ENCODE peak calls at places on chromosomes 6 and 20, in four cellular contexts. E, F, N and G are unnamed samples. For H3K4me1, the result is how much of the 10 kb centered on the place peaks cover.

GRCh38 chr6:128531696-128532095 is 11.3 kb upstream of the PTPRK start:
- DNase-seq in E (no peak), F (no peak), N (no peak), G (no peak)

GRCh38 chr6:15714658-15715057 is 51.8 kb upstream of the DTNBP1 start:
- DNase-seq in E (no peak), F (no peak), N (no peak), G (no peak)

GRCh38 chr6:143328885-143329284 is 121.6 kb downstream of the ADAT2 start:
- DNase-seq in E (no peak), F (no peak), N (no peak), G (no peak)

GRCh38 chr6:16369108-16369507 is 130.7 kb downstream of the GMPR start:
- DNase-seq in E (no peak), F (no peak), N (no peak), G (no peak)

GRCh38 chr6:62974452-62974851 is 236.8 kb upstream of the FKBP1C start:
- DNase-seq in E (no peak), F (no peak), N (no peak), G (no peak)

GRCh38 chr6:121838842-121839241 is 403.4 kb downstream of the GJA1 start:
- DNase-seq in E (no peak), F (no peak), N (no peak), G (no peak)

GRCh38 chr6:13579911-13580310 is 5.5 kb downstream of the SIRT5 start:
- DNase-seq in E (no peak), F (no peak), N (no peak), G (no peak)

GRCh38 chr6:11341867-11342266 is 109.4 kb upstream of the NEDD9 start:
- DNase-seq in E (no peak), F (no peak), N (no peak), G (no peak)

GRCh38 chr20:25336561-25337422 is 53.8 kb downstream of the ABHD12 start:
- DNase-seq in E (no peak), F (no peak), N (no peak), G (no peak)

GRCh38 chr6:93164781-93165180 is 254.6 kb downstream of the EPHA7 start:
- DNase-seq in E (no peak), F (no peak), N (no peak), G (no peak)

GRCh38 chr6:124870611-124871201 is 91.5 kb upstream of the RNF217 start:
- DNase-seq in E (no peak), F (peak), N (no peak), G (no peak)

GRCh38 chr6:131946992-131947955 is 3.9 kb downstream of the CCN2 start:
- DNase-seq in E (no peak), F (no peak), N (no peak), G (no peak)

GRCh38 chr6:133055527-133055966 is 185.6 kb upstream of the EYA4 start:
- DNase-seq in E (no peak), F (no peak), N (no peak), G (no peak)

GRCh38 chr6:88157106-88157505 is 9.0 kb downstream of the CNR1 start:
- DNase-seq in E (no peak), F (no peak), N (no peak), G (no peak)

GRCh38 chr6:129773304-129773703 is 63.3 kb upstream of the ARHGAP18 start:
- DNase-seq in E (no peak), F (no peak), N (no peak), G (no peak)

GRCh38 chr6:75296811-75297779 is 12.5 kb upstream of the TMEM30A start:
- DNase-seq in E (no peak), F (peak), N (no peak), G (no peak)

GRCh38 chr20:22836877-22837276 is 198.2 kb upstream of the SSTR4 start:
- DNase-seq in E (no peak), F (no peak), N (no peak), G (no peak)

GRCh38 chr20:38201356-38201755 is 36.3 kb upstream of the TGM2 start:
- DNase-seq in E (no peak), F (no peak), N (no peak), G (no peak)

GRCh38 chr6:158762787-158763439 is 56.3 kb downstream of the EZR start:
- DNase-seq in E (no peak), F (no peak), N (no peak), G (no peak)

GRCh38 chr6:176766-177165 is 115.5 kb upstream of the DUSP22 start:
- DNase-seq in E (no peak), F (no peak), N (no peak), G (no peak)

GRCh38 chr6:133698272-133698671 is 190.6 kb upstream of the TCF21 start:
- DNase-seq in E (no peak), F (no peak), N (no peak), G (no peak)

GRCh38 chr20:32638848-32639247 is 34.9 kb downstream of the C20orf203 start:
- DNase-seq in E (no peak), F (peak), N (no peak), G (peak)

GRCh38 chr6:150766201-150766997 is 99.1 kb upstream of the MTHFD1L start:
- DNase-seq in E (no peak), F (no peak), N (no peak), G (peak)

GRCh38 chr6:30175765-30176164 is 12.4 kb downstream of the TRIM15 start:
- DNase-seq in E (no peak), F (no peak), N (no peak), G (no peak)

GRCh38 chr6:168103036-168103830 is 24.2 kb upstream of the FRMD1 start:
- DNase-seq in E (no peak), F (no peak), N (no peak), G (no peak)

GRCh38 chr6:170306324-170307079 is at the start of gene FAM120B:
- DNase-seq in E (peak), F (peak), N (peak), G (peak)

GRCh38 chr6:170305772-170306323 is 710 bp upstream of the FAM120B start:
- DNase-seq in E (no peak), F (no peak), N (no peak), G (no peak)

GRCh38 chr6:170307080-170307545 is 555 bp downstream of the FAM120B start:
- DNase-seq in E (no peak), F (no peak), N (no peak), G (no peak)

GRCh38 chr6:170311696-170312095 is 5.1 kb downstream of the FAM120B start:
- DNase-seq in E (no peak), F (no peak), N (no peak), G (no peak)

DNA sequence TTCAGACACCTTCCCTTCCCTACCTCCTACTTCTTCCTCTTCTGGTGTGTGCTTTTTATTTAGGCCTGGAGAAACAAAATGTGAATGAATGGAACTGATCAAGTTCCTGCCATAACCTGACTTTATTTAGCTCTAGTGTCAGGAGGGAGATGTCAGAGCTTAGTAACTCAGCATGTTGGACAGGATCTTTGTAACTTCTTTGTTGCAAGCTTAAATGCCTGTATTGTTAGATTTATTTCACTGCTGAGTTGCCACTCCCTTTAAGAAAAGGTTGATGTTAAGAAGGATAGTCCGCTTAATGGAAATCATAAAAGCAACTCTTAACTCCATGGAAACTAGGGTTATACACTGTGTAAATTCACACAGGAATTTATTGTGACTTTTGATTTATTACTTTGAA is 2.2 kb downstream of the FAM120B start:
- DNase-seq in E (no peak), F (no peak), N (no peak), G (no peak)
- TF ChIP-seq EP300 in E (no peak), F (no peak), N (no peak), G (no peak)

DNA sequence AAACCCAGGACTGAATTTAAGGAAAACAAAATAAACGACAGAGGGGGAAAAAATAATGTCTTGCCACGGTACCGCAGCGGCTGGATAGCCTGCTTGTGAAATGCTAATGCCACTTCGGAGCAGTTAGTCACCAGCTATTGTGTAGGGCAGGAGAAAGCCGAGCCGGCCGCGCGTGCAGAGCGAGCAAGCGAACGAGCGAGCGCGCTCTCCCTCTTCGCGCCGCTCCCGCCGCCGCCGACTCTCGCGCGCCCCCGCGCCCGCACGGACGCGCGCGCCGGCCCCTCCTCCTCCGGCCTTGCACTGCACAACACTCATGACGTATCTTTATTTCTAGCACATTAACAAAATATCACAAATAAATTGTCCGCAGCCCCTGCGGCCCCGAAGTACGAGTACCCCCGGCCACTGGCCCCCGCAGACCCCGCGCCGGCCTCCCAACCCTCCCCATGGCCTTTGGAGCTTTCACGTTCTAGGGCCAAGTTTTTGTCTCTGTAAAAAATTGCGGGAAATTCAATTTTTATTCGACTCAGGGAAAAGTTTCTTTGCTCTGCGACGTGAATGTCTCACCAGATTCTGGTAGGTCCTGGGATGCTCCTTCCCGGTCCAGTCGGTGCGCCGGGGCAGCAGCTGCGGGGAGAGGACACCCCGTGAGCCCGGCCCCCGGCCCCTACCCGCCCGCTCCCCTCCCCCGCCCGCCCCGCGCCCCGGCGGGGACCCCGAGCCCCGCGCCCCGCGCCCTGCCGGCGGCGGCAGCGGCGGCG is 993 bp downstream of the PHIP start:
- DNase-seq in E (no peak), F (peak), N (peak), G (peak)
- TF ChIP-seq CTCF in E (no peak), F (no peak), N (peak), G (no peak)

DNA sequence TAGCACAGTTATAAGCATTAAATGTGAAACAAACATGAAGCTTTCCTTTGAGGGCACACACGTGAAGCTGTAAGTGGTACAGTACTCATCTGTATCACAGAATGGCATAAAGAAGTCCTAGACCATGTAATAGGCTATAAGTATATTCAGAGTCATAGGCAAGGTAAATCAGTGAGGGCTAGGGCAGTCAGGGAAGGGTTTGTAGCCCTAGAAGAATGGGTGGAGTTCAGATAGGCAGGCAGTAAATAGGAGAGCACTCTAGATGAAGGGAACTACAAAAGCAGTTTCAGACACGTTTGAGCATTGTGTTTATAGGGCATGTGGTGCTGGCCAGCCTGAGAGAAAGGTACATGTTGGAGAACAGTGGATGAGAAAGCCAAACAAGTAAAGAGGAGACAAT is 9.5 kb downstream of the YWHAB start:
- DNase-seq in E (no peak), F (no peak), N (no peak), G (no peak)
- H3K4me1 ChIP-seq in E (under half), F (under half), N (under half), G (under half)

DNA sequence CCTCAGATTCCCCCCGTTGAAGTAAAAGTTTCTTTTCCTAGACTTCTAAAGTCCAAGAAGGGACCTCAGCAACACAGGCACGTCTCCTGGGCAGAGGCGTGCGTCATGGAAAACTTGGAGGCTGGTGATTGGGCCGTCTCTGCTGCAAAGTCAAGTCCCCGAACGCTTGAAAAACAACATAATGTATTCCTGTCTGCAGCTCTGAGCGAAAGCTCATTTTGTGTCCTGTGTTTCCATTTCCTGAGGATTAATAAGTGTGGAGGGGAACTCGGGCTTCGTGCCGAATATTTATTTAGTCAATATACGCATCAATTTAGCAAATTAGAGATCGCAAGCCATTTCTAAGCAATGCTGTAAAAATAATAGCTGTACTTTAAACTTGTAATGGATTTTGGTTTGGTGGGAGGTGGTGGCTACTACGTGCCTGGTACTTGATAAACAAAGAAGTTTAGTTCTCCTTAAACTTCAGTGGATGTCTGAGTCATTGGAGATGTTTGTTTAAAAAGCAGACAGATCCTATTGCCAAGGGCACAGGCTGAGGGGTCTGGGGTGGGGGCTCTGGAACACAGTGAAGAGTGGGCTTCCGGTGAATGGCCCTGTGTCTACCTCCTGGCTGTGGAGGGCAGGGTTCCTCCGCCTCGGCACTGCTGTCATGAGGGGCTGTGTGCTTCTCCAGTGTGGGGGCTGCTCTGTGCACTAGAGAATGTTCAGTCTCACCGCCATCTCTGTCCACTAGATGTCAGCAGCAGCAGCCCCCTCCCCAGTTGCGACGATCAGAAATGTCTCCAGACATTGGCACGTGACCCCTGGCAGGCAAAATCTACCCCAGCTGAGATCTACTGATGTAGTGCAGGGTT is 21.8 kb downstream of the PCK1 start:
- DNase-seq in E (no peak), F (peak), N (peak), G (peak)
- TF ChIP-seq EP300 in E (no peak), F (no peak), N (no peak), G (no peak)

GRCh38 chr20:36591281-36591680 is 14.3 kb upstream of the RAB5IF start:
- DNase-seq in E (no peak), F (no peak), N (no peak), G (no peak)

GRCh38 chr20:36587388-36588136 is 14.2 kb downstream of the TGIF2 start:
- DNase-seq in E (no peak), F (no peak), N (no peak), G (no peak)

GRCh38 chr20:36591854-36592641 is 13.5 kb upstream of the RAB5IF start:
- DNase-seq in E (no peak), F (peak), N (no peak), G (no peak)

DNA sequence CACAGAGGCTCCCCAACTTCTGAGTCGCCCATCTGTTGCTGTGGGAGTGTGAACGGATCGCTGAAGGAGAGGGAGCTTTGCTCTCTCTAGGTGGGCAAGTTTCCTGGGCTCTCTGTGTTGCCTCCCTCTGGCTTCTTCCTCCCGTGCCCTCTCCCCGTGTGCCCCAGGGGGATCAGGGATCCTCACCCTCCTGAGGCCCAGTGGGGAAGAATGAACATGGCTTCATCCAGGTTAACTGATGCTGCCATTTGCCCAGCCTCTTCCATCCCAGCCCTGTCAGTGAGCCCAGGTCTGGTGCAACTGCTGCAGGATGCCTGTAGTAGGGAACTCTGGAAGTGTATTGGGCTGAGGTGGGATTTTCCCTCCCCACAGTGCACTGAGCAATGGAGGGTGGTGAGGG is 12.2 kb upstream of the RAB5IF start:
- DNase-seq in E (no peak), F (no peak), N (no peak), G (no peak)
- TF ChIP-seq CTCF in E (no peak), F (no peak), N (no peak), G (no peak)

GRCh38 chr6:6332240-6332639 is 11.8 kb upstream of the F13A1 start:
- DNase-seq in E (peak), F (no peak), N (no peak), G (no peak)
- H3K4me1 ChIP-seq in E (under half), F (under half), N (under half), G (under half)

GRCh38 chr6:52745764-52746201 is 17.5 kb downstream of the GSTA2 start:
- DNase-seq in E (no peak), F (no peak), N (no peak), G (no peak)
- TF ChIP-seq EP300 in E (no peak), F (no peak), N (no peak), G (no peak)

DNA sequence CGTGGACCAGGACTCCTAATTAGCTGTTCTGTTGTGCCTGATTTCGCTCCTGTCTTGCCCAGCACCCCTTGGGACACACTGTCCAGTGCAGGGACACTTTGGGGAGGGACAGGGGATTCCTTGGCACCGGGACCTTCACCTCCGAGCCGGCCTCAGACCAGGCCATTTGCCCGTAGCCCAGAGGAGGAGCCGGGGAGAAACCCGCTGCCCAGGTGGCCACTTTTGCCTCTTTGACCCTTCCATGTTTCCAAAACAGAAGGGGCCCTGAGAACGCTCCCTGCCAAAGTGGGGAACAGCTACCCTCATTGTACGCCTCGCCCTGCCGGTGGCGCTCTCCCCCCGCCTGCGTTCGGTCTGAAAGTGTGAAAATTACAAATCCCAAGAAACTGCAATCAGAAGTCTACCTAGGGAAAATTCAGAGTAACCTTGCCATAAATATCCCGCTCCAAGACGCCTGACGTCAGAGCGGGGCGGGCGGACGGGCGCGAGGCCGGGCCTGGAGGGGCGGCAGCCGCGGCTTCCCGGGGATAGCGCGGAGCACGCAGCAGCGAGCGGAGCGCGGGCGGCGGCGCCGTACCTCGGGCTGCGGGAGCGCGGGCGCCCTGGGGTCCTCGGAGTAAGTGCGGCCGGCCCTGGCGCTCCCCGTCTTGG is at the start of gene DAAM2:
- DNase-seq in E (no peak), F (peak), N (peak), G (peak)
- TF ChIP-seq CTCF in E (no peak), F (no peak), N (peak), G (peak)

GRCh38 chr6:54084234-54084633 is 27.0 kb upstream of the MLIP start:
- DNase-seq in E (no peak), F (no peak), N (no peak), G (no peak)
- H3K4me1 ChIP-seq in E (under half), F (under half), N (under half), G (under half)

DNA sequence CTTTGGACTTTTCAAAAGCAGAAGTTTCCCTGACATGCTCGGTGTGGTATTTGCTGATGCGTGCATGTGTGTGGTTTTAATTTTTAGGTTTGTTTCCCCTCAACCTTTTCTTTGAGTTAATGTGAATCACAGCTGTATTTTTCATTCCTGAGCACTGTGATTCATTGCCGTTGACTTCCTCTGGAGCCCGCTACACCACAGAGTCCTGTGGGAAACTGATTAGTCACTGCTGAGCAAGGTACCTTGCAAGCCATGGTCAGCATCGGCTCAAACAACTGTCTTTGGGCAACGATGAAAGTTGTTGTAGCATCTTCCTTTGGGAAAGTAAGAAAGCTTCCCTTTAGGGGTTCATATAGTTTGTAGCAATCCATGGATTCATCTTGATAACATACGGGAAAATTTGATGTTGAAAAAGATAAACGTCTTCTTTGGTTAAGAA is 57.5 kb downstream of the RIN2 start:
- DNase-seq in E (no peak), F (no peak), N (peak), G (peak)
- TF ChIP-seq EP300 in E (no peak), F (peak), N (no peak), G (no peak)